ENCODE peak calls at places on chromosomes 11 and 22, in five cellular contexts. One of them, this sample, is unnamed. For H3K9me3 and H3K27me3, the result is how much of the 10 kb centered on the place peaks cover.

GRCh38 chr11:44261800-44262591 is 47.9 kb downstream of the ALX4 start:
- DNase-seq in body of pancreas: no peak
- DNase-seq in tibial nerve: no peak
- DNase-seq in CD8-positive, alpha-beta T cell: no peak
- DNase-seq in neuronal stem cell: no peak
- DNase-seq in this sample: no peak

GRCh38 chr11:93000511-93001476 is 31.3 kb downstream of the MTNR1B start:
- DNase-seq in CD8-positive, alpha-beta T cell: no peak
- DNase-seq in body of pancreas: no peak
- DNase-seq in neuronal stem cell: no peak
- DNase-seq in tibial nerve: no peak
- DNase-seq in this sample: peak

GRCh38 chr22:40237788-40238424 is 60.2 kb downstream of the TNRC6B start:
- DNase-seq in body of pancreas: no peak
- DNase-seq in CD8-positive, alpha-beta T cell: no peak
- DNase-seq in tibial nerve: no peak
- DNase-seq in neuronal stem cell: no peak
- DNase-seq in this sample: no peak

GRCh38 chr11:11980841-11981308 is 27.6 kb downstream of the DKK3 start:
- DNase-seq in CD8-positive, alpha-beta T cell: no peak
- DNase-seq in neuronal stem cell: no peak
- DNase-seq in tibial nerve: no peak
- DNase-seq in body of pancreas: no peak
- DNase-seq in this sample: no peak

GRCh38 chr11:18064035-18064434 is 18.0 kb upstream of the TPH1 start:
- DNase-seq in tibial nerve: no peak
- DNase-seq in body of pancreas: peak
- DNase-seq in CD8-positive, alpha-beta T cell: no peak
- DNase-seq in neuronal stem cell: no peak
- DNase-seq in this sample: no peak

GRCh38 chr22:43901976-43902643 is 10.3 kb upstream of the PNPLA5 start:
- DNase-seq in body of pancreas: no peak
- DNase-seq in CD8-positive, alpha-beta T cell: no peak
- DNase-seq in neuronal stem cell: no peak
- DNase-seq in tibial nerve: no peak
- DNase-seq in this sample: peak

GRCh38 chr11:134634897-134635831 is 223.1 kb upstream of the B3GAT1 start:
- DNase-seq in tibial nerve: no peak
- DNase-seq in CD8-positive, alpha-beta T cell: no peak
- DNase-seq in neuronal stem cell: no peak
- DNase-seq in body of pancreas: no peak
- DNase-seq in this sample: no peak

GRCh38 chr11:35159111-35159510 is 20.1 kb downstream of the CD44 start:
- DNase-seq in neuronal stem cell: no peak
- DNase-seq in tibial nerve: no peak
- DNase-seq in body of pancreas: no peak
- DNase-seq in CD8-positive, alpha-beta T cell: no peak
- DNase-seq in this sample: no peak

GRCh38 chr11:27171391-27171790 is 130.8 kb downstream of the BBOX1 start:
- DNase-seq in CD8-positive, alpha-beta T cell: no peak
- DNase-seq in tibial nerve: no peak
- DNase-seq in neuronal stem cell: no peak
- DNase-seq in body of pancreas: no peak
- DNase-seq in this sample: no peak

GRCh38 chr11:116733959-116734517 is 38.7 kb downstream of the BUD13 start:
- DNase-seq in tibial nerve: no peak
- DNase-seq in neuronal stem cell: no peak
- DNase-seq in CD8-positive, alpha-beta T cell: no peak
- DNase-seq in body of pancreas: no peak
- DNase-seq in this sample: no peak

GRCh38 chr11:98679673-98680072 is 341.1 kb upstream of the CNTN5 start:
- DNase-seq in neuronal stem cell: peak
- DNase-seq in body of pancreas: no peak
- DNase-seq in tibial nerve: no peak
- DNase-seq in CD8-positive, alpha-beta T cell: no peak
- DNase-seq in this sample: no peak

GRCh38 chr11:98674390-98674789 is 346.4 kb upstream of the CNTN5 start:
- DNase-seq in CD8-positive, alpha-beta T cell: no peak
- DNase-seq in neuronal stem cell: no peak
- DNase-seq in body of pancreas: no peak
- DNase-seq in tibial nerve: no peak
- DNase-seq in this sample: no peak
- H3K9me3 ChIP-seq in CD8-positive, alpha-beta T cell: under half
- H3K9me3 ChIP-seq in neuronal stem cell: under half
- H3K9me3 ChIP-seq in body of pancreas: under half
- H3K9me3 ChIP-seq in tibial nerve: under half
- H3K9me3 ChIP-seq in this sample: under half

GRCh38 chr11:115502636-115503082 is 1.6 kb downstream of the CADM1 start:
- DNase-seq in CD8-positive, alpha-beta T cell: no peak
- DNase-seq in tibial nerve: no peak
- DNase-seq in neuronal stem cell: no peak
- DNase-seq in body of pancreas: no peak
- DNase-seq in this sample: no peak

GRCh38 chr11:115501895-115502589 is 2.2 kb downstream of the CADM1 start:
- DNase-seq in tibial nerve: no peak
- DNase-seq in neuronal stem cell: peak
- DNase-seq in body of pancreas: no peak
- DNase-seq in CD8-positive, alpha-beta T cell: no peak
- DNase-seq in this sample: no peak

GRCh38 chr11:115503886-115504278 is 333 bp downstream of the CADM1 start:
- DNase-seq in body of pancreas: no peak
- DNase-seq in neuronal stem cell: no peak
- DNase-seq in CD8-positive, alpha-beta T cell: no peak
- DNase-seq in tibial nerve: no peak
- DNase-seq in this sample: no peak

GRCh38 chr11:115504279-115505158 is at the start of gene CADM1:
- DNase-seq in neuronal stem cell: peak
- DNase-seq in tibial nerve: peak
- DNase-seq in CD8-positive, alpha-beta T cell: peak
- DNase-seq in body of pancreas: peak
- DNase-seq in this sample: peak

GRCh38 chr11:115503083-115503885 is 931 bp downstream of the CADM1 start:
- DNase-seq in body of pancreas: peak
- DNase-seq in CD8-positive, alpha-beta T cell: no peak
- DNase-seq in tibial nerve: peak
- DNase-seq in neuronal stem cell: peak
- DNase-seq in this sample: peak
- H3K27me3 ChIP-seq in body of pancreas: under half
- H3K27me3 ChIP-seq in CD8-positive, alpha-beta T cell: under half
- H3K27me3 ChIP-seq in tibial nerve: under half
- H3K27me3 ChIP-seq in neuronal stem cell: under half
- H3K27me3 ChIP-seq in this sample: under half

GRCh38 chr22:46432164-46433068 is 96.9 kb downstream of the TRMU start:
- DNase-seq in body of pancreas: no peak
- DNase-seq in CD8-positive, alpha-beta T cell: peak
- DNase-seq in tibial nerve: no peak
- DNase-seq in neuronal stem cell: no peak
- DNase-seq in this sample: no peak
- H3K4me3 ChIP-seq in body of pancreas: no peak
- H3K4me3 ChIP-seq in CD8-positive, alpha-beta T cell: peak
- H3K4me3 ChIP-seq in tibial nerve: no peak
- H3K4me3 ChIP-seq in neuronal stem cell: no peak
- H3K4me3 ChIP-seq in this sample: no peak

DNA sequence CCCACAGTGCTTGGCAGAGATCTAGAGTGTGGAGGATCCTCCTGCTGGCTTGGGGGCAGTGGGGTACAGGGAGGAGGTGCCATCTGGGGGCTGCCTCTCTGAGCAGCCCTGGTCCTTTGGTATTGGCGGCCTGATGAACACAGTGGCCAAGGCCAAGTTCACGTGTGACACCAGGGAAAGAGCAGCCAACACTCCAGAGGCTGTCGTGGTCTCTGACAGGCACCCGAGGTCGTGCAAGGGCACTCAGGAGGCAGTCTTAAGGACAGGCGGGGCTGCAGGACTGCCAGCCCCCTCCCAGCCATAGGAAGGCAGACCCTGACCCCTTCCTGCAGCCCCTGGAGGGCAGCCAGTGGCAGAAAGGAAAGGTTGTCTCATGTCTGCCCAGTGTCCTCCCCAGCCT is 30.7 kb downstream of the PHF21B start:
- DNase-seq in neuronal stem cell: no peak
- DNase-seq in body of pancreas: no peak
- DNase-seq in CD8-positive, alpha-beta T cell: no peak
- DNase-seq in tibial nerve: no peak
- DNase-seq in this sample: no peak
- H3K9me3 ChIP-seq in neuronal stem cell: under half
- H3K9me3 ChIP-seq in body of pancreas: under half
- H3K9me3 ChIP-seq in CD8-positive, alpha-beta T cell: under half
- H3K9me3 ChIP-seq in tibial nerve: under half
- H3K9me3 ChIP-seq in this sample: under half

GRCh38 chr11:85540181-85540580 is 87.0 kb downstream of the DLG2 start:
- DNase-seq in CD8-positive, alpha-beta T cell: no peak
- DNase-seq in neuronal stem cell: no peak
- DNase-seq in body of pancreas: no peak
- DNase-seq in tibial nerve: no peak
- DNase-seq in this sample: peak

GRCh38 chr11:85541683-85542082 is 85.5 kb downstream of the DLG2 start:
- DNase-seq in neuronal stem cell: no peak
- DNase-seq in tibial nerve: no peak
- DNase-seq in body of pancreas: no peak
- DNase-seq in CD8-positive, alpha-beta T cell: no peak
- DNase-seq in this sample: no peak

GRCh38 chr11:85539029-85539689 is 88.0 kb downstream of the DLG2 start:
- DNase-seq in CD8-positive, alpha-beta T cell: no peak
- DNase-seq in tibial nerve: no peak
- DNase-seq in neuronal stem cell: no peak
- DNase-seq in body of pancreas: no peak
- DNase-seq in this sample: no peak

GRCh38 chr11:85540635-85541034 is 86.5 kb downstream of the DLG2 start:
- DNase-seq in CD8-positive, alpha-beta T cell: no peak
- DNase-seq in tibial nerve: no peak
- DNase-seq in neuronal stem cell: no peak
- DNase-seq in body of pancreas: no peak
- DNase-seq in this sample: no peak

DNA sequence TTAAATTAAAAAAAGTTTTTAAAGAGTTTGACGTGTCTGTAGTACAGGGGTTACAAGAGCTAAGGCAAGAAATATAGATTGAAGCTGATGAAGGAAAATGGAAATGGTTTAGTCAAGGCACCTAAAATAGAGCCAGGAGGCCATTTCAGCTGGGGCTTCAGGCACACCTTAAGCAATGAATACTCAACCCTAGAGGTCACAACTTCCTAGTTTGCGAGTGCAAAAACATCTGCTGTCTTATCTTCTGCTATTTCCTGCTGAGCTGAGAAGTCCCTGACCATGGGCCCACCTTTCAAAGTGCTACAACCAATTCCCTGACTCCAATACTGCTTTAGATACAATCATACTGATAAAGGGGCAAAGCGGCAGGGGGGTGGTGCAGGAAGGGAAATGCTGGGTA is 87.4 kb downstream of the DLG2 start:
- DNase-seq in tibial nerve: no peak
- DNase-seq in body of pancreas: no peak
- DNase-seq in neuronal stem cell: no peak
- DNase-seq in CD8-positive, alpha-beta T cell: no peak
- DNase-seq in this sample: no peak
- H3K27me3 ChIP-seq in tibial nerve: under half
- H3K27me3 ChIP-seq in body of pancreas: under half
- H3K27me3 ChIP-seq in neuronal stem cell: under half
- H3K27me3 ChIP-seq in CD8-positive, alpha-beta T cell: under half
- H3K27me3 ChIP-seq in this sample: under half

DNA sequence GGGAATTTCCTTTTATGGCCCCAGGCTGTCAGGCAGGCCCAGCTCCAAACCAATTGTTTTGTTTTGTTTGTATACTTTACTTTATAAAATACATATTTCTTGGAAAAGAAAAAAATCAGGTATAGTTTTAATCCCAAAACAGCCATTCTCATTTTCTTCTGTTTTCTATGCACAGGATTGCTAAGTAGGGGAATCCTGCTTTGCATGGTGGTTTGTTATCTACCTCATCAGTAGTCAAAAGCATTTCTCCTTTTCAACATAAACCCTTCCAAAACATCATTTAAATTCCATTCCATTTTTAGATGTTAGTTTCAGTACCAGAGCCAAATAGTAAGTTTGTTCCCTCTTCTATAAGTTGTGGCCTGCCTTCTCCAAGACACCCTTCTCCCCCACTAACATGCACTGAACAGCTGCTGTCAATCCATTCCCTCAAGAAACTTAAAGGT is 3.6 kb downstream of the ILK start:
- DNase-seq in CD8-positive, alpha-beta T cell: no peak
- DNase-seq in neuronal stem cell: no peak
- DNase-seq in tibial nerve: no peak
- DNase-seq in body of pancreas: no peak
- DNase-seq in this sample: no peak
- H3K4me3 ChIP-seq in CD8-positive, alpha-beta T cell: no peak
- H3K4me3 ChIP-seq in neuronal stem cell: no peak
- H3K4me3 ChIP-seq in tibial nerve: no peak
- H3K4me3 ChIP-seq in body of pancreas: no peak
- H3K4me3 ChIP-seq in this sample: no peak

GRCh38 chr11:10728779-10729472 is 22.1 kb upstream of the CTR9 start:
- DNase-seq in neuronal stem cell: peak
- DNase-seq in body of pancreas: no peak
- DNase-seq in tibial nerve: no peak
- DNase-seq in CD8-positive, alpha-beta T cell: no peak
- DNase-seq in this sample: no peak

GRCh38 chr11:10727259-10727851 is 23.7 kb upstream of the CTR9 start:
- DNase-seq in body of pancreas: no peak
- DNase-seq in CD8-positive, alpha-beta T cell: no peak
- DNase-seq in neuronal stem cell: no peak
- DNase-seq in tibial nerve: no peak
- DNase-seq in this sample: no peak

GRCh38 chr11:10730151-10730550 is 20.9 kb upstream of the CTR9 start:
- DNase-seq in tibial nerve: no peak
- DNase-seq in body of pancreas: no peak
- DNase-seq in neuronal stem cell: no peak
- DNase-seq in CD8-positive, alpha-beta T cell: no peak
- DNase-seq in this sample: no peak

GRCh38 chr11:10728154-10728553 is 22.9 kb upstream of the CTR9 start:
- DNase-seq in neuronal stem cell: no peak
- DNase-seq in tibial nerve: no peak
- DNase-seq in CD8-positive, alpha-beta T cell: no peak
- DNase-seq in body of pancreas: no peak
- DNase-seq in this sample: no peak

DNA sequence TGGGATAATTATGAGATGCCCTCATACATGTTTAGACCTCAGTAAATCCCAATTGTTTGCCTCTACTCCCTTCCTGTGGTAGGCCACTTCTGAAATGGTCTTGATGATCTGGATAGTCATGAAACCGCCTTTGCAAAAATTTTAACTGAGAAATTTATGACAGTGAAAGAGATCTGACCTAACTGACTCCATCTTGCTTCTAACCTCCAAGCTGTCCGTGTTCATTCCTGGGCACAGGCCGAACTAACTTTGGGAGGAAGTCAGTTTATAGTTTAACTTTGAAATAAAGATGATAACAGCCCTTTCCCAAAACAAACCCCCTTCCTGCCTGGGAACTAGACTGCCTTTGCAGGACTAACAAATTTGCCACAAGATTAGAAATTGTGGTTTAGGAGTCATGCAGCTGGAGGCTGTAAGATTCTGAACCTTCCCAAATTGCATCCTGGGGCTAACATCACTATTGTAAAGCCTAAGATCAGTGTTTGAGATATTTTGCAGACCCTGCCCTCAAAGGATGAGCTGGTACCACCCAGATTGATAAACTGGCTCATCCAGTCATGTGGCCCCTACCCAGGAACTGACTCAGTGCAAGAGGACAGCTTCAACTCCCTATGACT is 19.9 kb upstream of the CTR9 start:
- DNase-seq in tibial nerve: no peak
- DNase-seq in body of pancreas: no peak
- DNase-seq in neuronal stem cell: no peak
- DNase-seq in CD8-positive, alpha-beta T cell: no peak
- DNase-seq in this sample: no peak
- H3K9me3 ChIP-seq in tibial nerve: under half
- H3K9me3 ChIP-seq in body of pancreas: under half
- H3K9me3 ChIP-seq in neuronal stem cell: under half
- H3K9me3 ChIP-seq in CD8-positive, alpha-beta T cell: under half
- H3K9me3 ChIP-seq in this sample: under half